ENCODE peak calls at places on chromosomes 3 and 15, in four cellular contexts. S is heart left ventricle, D is IMR-90, E is testis. O is an unnamed sample. For H3K36me3, the result is how much of the 10 kb centered on the place peaks cover.

GRCh38 chr3:123430266-123430665 is 18.6 kb downstream of the ADCY5 start:
- DNase-seq in S (no peak), D (no peak), E (no peak), O (no peak)

GRCh38 chr3:155233213-155233612 is 60.3 kb downstream of the STRIT1 start:
- DNase-seq in S (no peak), D (peak), E (peak), O (no peak)

GRCh38 chr3:37676885-37677284 is 184.8 kb upstream of the CTDSPL start:
- DNase-seq in S (no peak), D (no peak), E (no peak), O (no peak)

GRCh38 chr15:37015025-37015424 is 85.3 kb downstream of the MEIS2 start:
- DNase-seq in S (no peak), D (no peak), E (no peak), O (no peak)

GRCh38 chr3:134652409-134652831 is 1.6 kb upstream of the KY start:
- DNase-seq in S (no peak), D (peak), E (no peak), O (no peak)

GRCh38 chr15:58026552-58026951 is 39.0 kb downstream of the ALDH1A2 start:
- DNase-seq in S (no peak), D (no peak), E (no peak), O (no peak)

GRCh38 chr3:35524851-35525250 is 114.5 kb upstream of the ARPP21 start:
- DNase-seq in S (no peak), D (no peak), E (no peak), O (no peak)

GRCh38 chr3:18016366-18016765 is 273.9 kb upstream of the TBC1D5 start:
- DNase-seq in S (no peak), D (no peak), E (no peak), O (no peak)

GRCh38 chr15:66789029-66790025 is 87.3 kb downstream of the SMAD6 start:
- DNase-seq in S (no peak), D (peak), E (peak), O (peak)

GRCh38 chr3:116256843-116257485 is 188.3 kb downstream of the LSAMP start:
- DNase-seq in S (no peak), D (peak), E (no peak), O (peak)

GRCh38 chr3:125057186-125057850 is 1.5 kb upstream of the HEG1 start:
- DNase-seq in S (no peak), D (peak), E (no peak), O (no peak)

GRCh38 chr3:38524141-38524739 is 28.1 kb downstream of the EXOG start:
- DNase-seq in S (no peak), D (peak), E (no peak), O (no peak)

GRCh38 chr3:25155696-25156471 is 272.2 kb upstream of the RARB start:
- DNase-seq in S (no peak), D (no peak), E (no peak), O (peak)

GRCh38 chr3:126452213-126452612 is 23.5 kb downstream of the ZXDC start:
- DNase-seq in S (no peak), D (no peak), E (peak), O (no peak)
- H3K36me3 ChIP-seq in S (half or more), D (under half), E (under half), O (under half)

GRCh38 chr3:178966299-178967183 is 105.1 kb downstream of the ZMAT3 start:
- DNase-seq in S (no peak), D (peak), E (peak), O (peak)
- H3K4me3 ChIP-seq in S (no peak), D (no peak), E (no peak), O (no peak)

GRCh38 chr15:77035584-77035983 is 35.3 kb downstream of the TSPAN3 start:
- DNase-seq in S (peak), D (no peak), E (peak), O (peak)
- H3K36me3 ChIP-seq in S (under half), D (under half), E (under half), O (under half)

GRCh38 chr3:122183893-122184590 is 574 bp downstream of the CASR start:
- DNase-seq in S (no peak), D (no peak), E (peak), O (peak)
- H3K4me3 ChIP-seq in S (peak), D (no peak), E (peak), O (peak)

GRCh38 chr15:65723786-65724354 is 68.2 kb downstream of the DENND4A start:
- DNase-seq in S (no peak), D (no peak), E (no peak), O (no peak)
- H3K36me3 ChIP-seq in S (half or more), D (under half), E (under half), O (under half)

GRCh38 chr15:85897818-85898717 is 103.3 kb upstream of the KLHL25 start:
- DNase-seq in S (no peak), D (no peak), E (no peak), O (peak)
- H3K4me3 ChIP-seq in S (no peak), D (no peak), E (no peak), O (no peak)

GRCh38 chr15:92936138-92936537 is 36.0 kb downstream of the CHD2 start:
- DNase-seq in S (no peak), D (no peak), E (no peak), O (no peak)
- H3K36me3 ChIP-seq in S (half or more), D (half or more), E (under half), O (under half)

DNA sequence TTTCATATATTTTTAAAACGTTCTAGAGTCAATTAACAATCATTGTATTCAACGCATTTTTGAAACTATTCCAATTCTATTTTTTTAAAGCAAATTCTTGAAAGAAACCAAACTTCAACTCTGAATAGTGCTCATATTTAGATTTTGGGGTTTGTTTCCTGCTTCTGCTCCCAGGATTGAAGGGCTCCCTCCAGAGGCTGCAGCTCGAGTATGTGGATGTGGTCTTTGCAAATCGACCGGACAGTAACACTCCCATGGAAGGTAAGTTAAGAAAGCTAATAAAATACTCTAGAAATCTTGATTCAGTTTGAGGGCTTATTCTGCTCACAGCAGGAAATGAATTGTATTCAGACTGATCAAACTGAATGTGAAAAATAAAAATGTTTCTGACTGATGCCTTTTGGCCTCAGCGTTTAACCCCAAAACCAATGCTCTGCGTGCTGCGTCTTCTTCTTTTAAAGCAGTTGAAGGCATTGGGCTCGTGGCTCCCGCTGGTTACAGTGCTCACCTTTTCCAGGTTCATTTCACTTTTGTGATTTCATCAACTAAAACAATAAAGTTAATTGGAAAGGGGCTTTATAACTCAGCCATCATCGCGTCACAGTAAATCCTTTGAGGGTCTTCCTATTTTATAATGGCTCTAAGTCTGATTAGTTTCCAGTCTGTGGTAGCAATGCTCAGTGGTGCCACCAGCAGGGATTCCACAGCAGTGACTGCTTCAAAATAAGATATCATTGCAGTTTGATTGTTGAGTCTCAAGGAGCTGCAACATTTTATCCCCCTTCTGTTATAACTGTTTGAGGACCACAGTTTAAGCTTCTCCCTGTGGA is 80.1 kb downstream of the SSR3 start:
- DNase-seq in S (no peak), D (no peak), E (peak), O (peak)
- H3K4me3 ChIP-seq in S (no peak), D (no peak), E (no peak), O (no peak)

GRCh38 chr3:64462203-64463120 is 225.3 kb downstream of the ADAMTS9 start:
- DNase-seq in S (no peak), D (peak), E (no peak), O (no peak)
- H3K36me3 ChIP-seq in S (under half), D (under half), E (under half), O (under half)